ENCODE peak calls at places on chromosomes 1 and 21, in seven cellular contexts. One of them, this sample, is unnamed.

GRCh38 chr1:221998186-221998612 is 256.3 kb upstream of the DUSP10 start:
- DNase-seq in mucosa of descending colon: no peak
- DNase-seq in ovary: no peak
- DNase-seq in cardiac muscle cell: peak
- DNase-seq in coronary artery: no peak
- DNase-seq in heart left ventricle: no peak
- DNase-seq in colonic mucosa: no peak
- DNase-seq in this sample: no peak

GRCh38 chr1:5933676-5934057 is 58.6 kb downstream of the NPHP4 start:
- DNase-seq in ovary: no peak
- DNase-seq in coronary artery: no peak
- DNase-seq in cardiac muscle cell: peak
- DNase-seq in colonic mucosa: no peak
- DNase-seq in heart left ventricle: no peak
- DNase-seq in mucosa of descending colon: no peak
- DNase-seq in this sample: no peak

GRCh38 chr1:234495231-234495990 is 16.4 kb upstream of the TARBP1 start:
- DNase-seq in colonic mucosa: no peak
- DNase-seq in cardiac muscle cell: peak
- DNase-seq in ovary: no peak
- DNase-seq in mucosa of descending colon: no peak
- DNase-seq in heart left ventricle: no peak
- DNase-seq in coronary artery: no peak
- DNase-seq in this sample: no peak

GRCh38 chr1:8396912-8397406 is 79.0 kb downstream of the SLC45A1 start:
- DNase-seq in ovary: no peak
- DNase-seq in mucosa of descending colon: no peak
- DNase-seq in cardiac muscle cell: peak
- DNase-seq in colonic mucosa: no peak
- DNase-seq in heart left ventricle: peak
- DNase-seq in coronary artery: no peak
- DNase-seq in this sample: no peak

GRCh38 chr1:9890224-9890731 is 19.8 kb downstream of the CTNNBIP1 start:
- DNase-seq in coronary artery: no peak
- DNase-seq in colonic mucosa: no peak
- DNase-seq in cardiac muscle cell: peak
- DNase-seq in heart left ventricle: peak
- DNase-seq in ovary: peak
- DNase-seq in mucosa of descending colon: peak
- DNase-seq in this sample: no peak

GRCh38 chr1:164868990-164869389 is 310.0 kb downstream of the PBX1 start:
- DNase-seq in ovary: no peak
- DNase-seq in cardiac muscle cell: no peak
- DNase-seq in coronary artery: peak
- DNase-seq in heart left ventricle: no peak
- DNase-seq in mucosa of descending colon: no peak
- DNase-seq in colonic mucosa: no peak
- DNase-seq in this sample: no peak

GRCh38 chr1:35298464-35298863 is 30.0 kb downstream of the ZMYM4 start:
- DNase-seq in cardiac muscle cell: peak
- DNase-seq in mucosa of descending colon: no peak
- DNase-seq in ovary: peak
- DNase-seq in colonic mucosa: peak
- DNase-seq in coronary artery: no peak
- DNase-seq in heart left ventricle: no peak
- DNase-seq in this sample: peak

GRCh38 chr1:113086551-113086950 is 13.6 kb downstream of the LRIG2 start:
- DNase-seq in cardiac muscle cell: no peak
- DNase-seq in coronary artery: no peak
- DNase-seq in mucosa of descending colon: no peak
- DNase-seq in colonic mucosa: no peak
- DNase-seq in ovary: no peak
- DNase-seq in heart left ventricle: no peak
- DNase-seq in this sample: no peak

GRCh38 chr21:46154155-46154954 is 1.0 kb downstream of the FTCD start:
- DNase-seq in heart left ventricle: peak
- DNase-seq in cardiac muscle cell: no peak
- DNase-seq in mucosa of descending colon: peak
- DNase-seq in ovary: peak
- DNase-seq in coronary artery: peak
- DNase-seq in colonic mucosa: no peak
- DNase-seq in this sample: no peak

GRCh38 chr21:42289926-42290325 is 25.3 kb downstream of the TFF3 start:
- DNase-seq in heart left ventricle: peak
- DNase-seq in cardiac muscle cell: no peak
- DNase-seq in ovary: no peak
- DNase-seq in mucosa of descending colon: peak
- DNase-seq in colonic mucosa: peak
- DNase-seq in coronary artery: no peak
- DNase-seq in this sample: no peak

GRCh38 chr1:67618285-67619018 is 66.5 kb upstream of the GADD45A start:
- DNase-seq in cardiac muscle cell: peak
- DNase-seq in heart left ventricle: peak
- DNase-seq in coronary artery: peak
- DNase-seq in ovary: peak
- DNase-seq in colonic mucosa: no peak
- DNase-seq in mucosa of descending colon: no peak
- DNase-seq in this sample: no peak

GRCh38 chr1:182091083-182091482 is 29.6 kb upstream of the ZNF648 start:
- DNase-seq in mucosa of descending colon: no peak
- DNase-seq in heart left ventricle: no peak
- DNase-seq in colonic mucosa: no peak
- DNase-seq in cardiac muscle cell: no peak
- DNase-seq in coronary artery: no peak
- DNase-seq in ovary: no peak
- DNase-seq in this sample: no peak

GRCh38 chr21:30567617-30568016 is 6.5 kb upstream of the KRTAP19-7 start:
- DNase-seq in cardiac muscle cell: no peak
- DNase-seq in ovary: no peak
- DNase-seq in heart left ventricle: no peak
- DNase-seq in colonic mucosa: no peak
- DNase-seq in mucosa of descending colon: no peak
- DNase-seq in coronary artery: no peak
- DNase-seq in this sample: no peak

GRCh38 chr1:41432481-41433280 is 51.8 kb downstream of the EDN2 start:
- DNase-seq in cardiac muscle cell: peak
- DNase-seq in mucosa of descending colon: peak
- DNase-seq in colonic mucosa: peak
- DNase-seq in ovary: peak
- DNase-seq in coronary artery: peak
- DNase-seq in heart left ventricle: peak
- DNase-seq in this sample: peak

GRCh38 chr1:203271018-203271743 is 34.1 kb upstream of the BTG2 start:
- DNase-seq in mucosa of descending colon: no peak
- DNase-seq in heart left ventricle: peak
- DNase-seq in coronary artery: no peak
- DNase-seq in ovary: peak
- DNase-seq in colonic mucosa: peak
- DNase-seq in cardiac muscle cell: peak
- DNase-seq in this sample: no peak

GRCh38 chr21:15126948-15127347 is 62.1 kb upstream of the NRIP1 start:
- DNase-seq in colonic mucosa: no peak
- DNase-seq in ovary: no peak
- DNase-seq in mucosa of descending colon: no peak
- DNase-seq in coronary artery: no peak
- DNase-seq in cardiac muscle cell: no peak
- DNase-seq in heart left ventricle: no peak
- DNase-seq in this sample: no peak
- TF ChIP-seq CTCF in colonic mucosa: no peak
- TF ChIP-seq CTCF in ovary: no peak
- TF ChIP-seq CTCF in mucosa of descending colon: no peak
- TF ChIP-seq CTCF in coronary artery: no peak
- TF ChIP-seq CTCF in cardiac muscle cell: no peak
- TF ChIP-seq CTCF in heart left ventricle: no peak
- TF ChIP-seq CTCF in this sample: no peak

GRCh38 chr1:175322109-175322508 is 129.5 kb upstream of the KIAA0040 start:
- DNase-seq in mucosa of descending colon: no peak
- DNase-seq in heart left ventricle: no peak
- DNase-seq in cardiac muscle cell: no peak
- DNase-seq in ovary: no peak
- DNase-seq in coronary artery: no peak
- DNase-seq in colonic mucosa: no peak
- DNase-seq in this sample: no peak
- TF ChIP-seq CTCF in mucosa of descending colon: no peak
- TF ChIP-seq CTCF in heart left ventricle: no peak
- TF ChIP-seq CTCF in cardiac muscle cell: no peak
- TF ChIP-seq CTCF in ovary: no peak
- TF ChIP-seq CTCF in coronary artery: no peak
- TF ChIP-seq CTCF in colonic mucosa: no peak
- TF ChIP-seq CTCF in this sample: no peak

GRCh38 chr1:187051618-187052232 is 223.0 kb downstream of the PLA2G4A start:
- DNase-seq in mucosa of descending colon: no peak
- DNase-seq in ovary: no peak
- DNase-seq in cardiac muscle cell: peak
- DNase-seq in heart left ventricle: no peak
- DNase-seq in colonic mucosa: no peak
- DNase-seq in coronary artery: no peak
- DNase-seq in this sample: peak
- TF ChIP-seq CTCF in mucosa of descending colon: no peak
- TF ChIP-seq CTCF in ovary: peak
- TF ChIP-seq CTCF in cardiac muscle cell: peak
- TF ChIP-seq CTCF in heart left ventricle: peak
- TF ChIP-seq CTCF in colonic mucosa: no peak
- TF ChIP-seq CTCF in coronary artery: no peak
- TF ChIP-seq CTCF in this sample: peak

GRCh38 chr1:1279028-1279427 is 1.2 kb upstream of the SCNN1D start:
- DNase-seq in coronary artery: no peak
- DNase-seq in heart left ventricle: no peak
- DNase-seq in ovary: no peak
- DNase-seq in colonic mucosa: no peak
- DNase-seq in mucosa of descending colon: no peak
- DNase-seq in cardiac muscle cell: no peak
- DNase-seq in this sample: no peak
- TF ChIP-seq CTCF in coronary artery: no peak
- TF ChIP-seq CTCF in heart left ventricle: no peak
- TF ChIP-seq CTCF in ovary: no peak
- TF ChIP-seq CTCF in colonic mucosa: no peak
- TF ChIP-seq CTCF in mucosa of descending colon: no peak
- TF ChIP-seq CTCF in cardiac muscle cell: no peak
- TF ChIP-seq CTCF in this sample: no peak

GRCh38 chr1:111612006-111612405 is 7.6 kb upstream of the RAP1A start:
- DNase-seq in heart left ventricle: no peak
- DNase-seq in coronary artery: no peak
- DNase-seq in cardiac muscle cell: no peak
- DNase-seq in mucosa of descending colon: no peak
- DNase-seq in ovary: no peak
- DNase-seq in colonic mucosa: no peak
- DNase-seq in this sample: no peak
- TF ChIP-seq CTCF in heart left ventricle: no peak
- TF ChIP-seq CTCF in coronary artery: no peak
- TF ChIP-seq CTCF in cardiac muscle cell: no peak
- TF ChIP-seq CTCF in mucosa of descending colon: no peak
- TF ChIP-seq CTCF in ovary: no peak
- TF ChIP-seq CTCF in colonic mucosa: no peak
- TF ChIP-seq CTCF in this sample: no peak

DNA sequence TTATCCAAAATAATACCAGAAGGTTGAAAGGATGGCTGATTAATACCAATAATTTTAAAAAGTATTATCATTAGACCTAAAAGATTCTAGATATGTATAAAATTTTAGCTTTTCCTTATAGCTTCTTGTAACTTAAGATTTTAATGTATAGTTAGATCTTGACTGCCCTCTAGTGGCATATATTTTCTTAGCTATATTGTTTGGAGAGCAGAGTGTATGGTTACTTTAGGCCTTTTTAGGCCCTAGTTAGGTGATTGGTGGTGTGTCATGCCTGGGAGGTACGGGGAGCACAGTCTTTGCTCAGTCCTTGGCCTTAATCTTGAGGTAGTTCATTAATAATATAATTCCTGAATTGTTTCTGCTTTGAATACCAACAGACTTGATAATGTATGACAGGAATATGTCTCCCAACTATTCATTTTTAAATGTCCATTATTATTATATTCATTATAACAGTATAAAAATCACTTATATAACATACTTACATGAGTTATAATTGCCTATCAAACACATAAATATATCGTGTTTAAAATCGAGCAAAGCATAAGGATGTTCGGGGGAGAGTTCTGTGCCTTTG is 328.4 kb downstream of the ZP4 start:
- DNase-seq in coronary artery: no peak
- DNase-seq in ovary: no peak
- DNase-seq in colonic mucosa: no peak
- DNase-seq in heart left ventricle: no peak
- DNase-seq in mucosa of descending colon: no peak
- DNase-seq in cardiac muscle cell: peak
- DNase-seq in this sample: no peak
- TF ChIP-seq CTCF in coronary artery: peak
- TF ChIP-seq CTCF in ovary: peak
- TF ChIP-seq CTCF in colonic mucosa: peak
- TF ChIP-seq CTCF in heart left ventricle: peak
- TF ChIP-seq CTCF in mucosa of descending colon: peak
- TF ChIP-seq CTCF in cardiac muscle cell: peak
- TF ChIP-seq CTCF in this sample: peak

This sample was measured in endothelial cell.